ENCODE peak calls at places on chromosome 20, in six cellular contexts. One of them, this sample, is unnamed.

GRCh38 chr20:45997187-45997586 is 11.5 kb upstream of the MMP9 start:
- DNase-seq in D341Med: no peak
- DNase-seq in nephron progenitor cell: no peak
- DNase-seq in ecto neural progenitor cell: no peak
- DNase-seq in stimulated activated CD8-positive, alpha-beta memory T cell treated with anti-CD3 and anti-CD28 coated beads, Interleukin-7, amount 100 ng/mL, for 24 hours: no peak
- DNase-seq in GM04504: no peak
- DNase-seq in this sample: no peak

GRCh38 chr20:37344506-37345338 is 1.2 kb upstream of the SRC start:
- DNase-seq in D341Med: peak; percentile 40
- DNase-seq in nephron progenitor cell: no peak
- DNase-seq in ecto neural progenitor cell: no peak
- DNase-seq in stimulated activated CD8-positive, alpha-beta memory T cell treated with anti-CD3 and anti-CD28 coated beads, Interleukin-7, amount 100 ng/mL, for 24 hours: no peak
- DNase-seq in GM04504: no peak
- DNase-seq in this sample: no peak

GRCh38 chr20:56861590-56861989 is 232.5 kb downstream of the TFAP2C start:
- DNase-seq in D341Med: no peak
- DNase-seq in nephron progenitor cell: no peak
- DNase-seq in ecto neural progenitor cell: no peak
- DNase-seq in stimulated activated CD8-positive, alpha-beta memory T cell treated with anti-CD3 and anti-CD28 coated beads, Interleukin-7, amount 100 ng/mL, for 24 hours: no peak
- DNase-seq in GM04504: no peak
- DNase-seq in this sample: no peak

GRCh38 chr20:38290829-38291581 is 13.0 kb upstream of the BPI start:
- DNase-seq in D341Med: no peak
- DNase-seq in nephron progenitor cell: peak; percentile 39
- DNase-seq in ecto neural progenitor cell: peak; percentile 75
- DNase-seq in stimulated activated CD8-positive, alpha-beta memory T cell treated with anti-CD3 and anti-CD28 coated beads, Interleukin-7, amount 100 ng/mL, for 24 hours: no peak
- DNase-seq in GM04504: no peak
- DNase-seq in this sample: no peak

GRCh38 chr20:17304785-17305184 is 77.9 kb downstream of the PCSK2 start:
- DNase-seq in D341Med: no peak
- DNase-seq in nephron progenitor cell: no peak
- DNase-seq in ecto neural progenitor cell: no peak
- DNase-seq in stimulated activated CD8-positive, alpha-beta memory T cell treated with anti-CD3 and anti-CD28 coated beads, Interleukin-7, amount 100 ng/mL, for 24 hours: no peak
- DNase-seq in GM04504: no peak
- DNase-seq in this sample: no peak

GRCh38 chr20:5731753-5732366 is 18.3 kb upstream of the SHLD1 start:
- DNase-seq in D341Med: no peak
- DNase-seq in nephron progenitor cell: no peak
- DNase-seq in ecto neural progenitor cell: no peak
- DNase-seq in stimulated activated CD8-positive, alpha-beta memory T cell treated with anti-CD3 and anti-CD28 coated beads, Interleukin-7, amount 100 ng/mL, for 24 hours: no peak
- DNase-seq in GM04504: no peak
- DNase-seq in this sample: no peak

GRCh38 chr20:59032023-59032712 is at the start of gene ATP5F1E:
- DNase-seq in D341Med: peak; percentile 99
- DNase-seq in nephron progenitor cell: peak; percentile 97
- DNase-seq in ecto neural progenitor cell: peak; percentile 97
- DNase-seq in stimulated activated CD8-positive, alpha-beta memory T cell treated with anti-CD3 and anti-CD28 coated beads, Interleukin-7, amount 100 ng/mL, for 24 hours: peak; percentile 90
- DNase-seq in GM04504: peak; percentile 85
- DNase-seq in this sample: peak; percentile 96

GRCh38 chr20:24157213-24157612 is 168.6 kb upstream of the GGTLC1 start:
- DNase-seq in D341Med: no peak
- DNase-seq in nephron progenitor cell: no peak
- DNase-seq in ecto neural progenitor cell: no peak
- DNase-seq in stimulated activated CD8-positive, alpha-beta memory T cell treated with anti-CD3 and anti-CD28 coated beads, Interleukin-7, amount 100 ng/mL, for 24 hours: no peak
- DNase-seq in GM04504: no peak
- DNase-seq in this sample: no peak

GRCh38 chr20:56163806-56164205 is 84.7 kb upstream of the MC3R start:
- DNase-seq in D341Med: no peak
- DNase-seq in nephron progenitor cell: no peak
- DNase-seq in ecto neural progenitor cell: no peak
- DNase-seq in stimulated activated CD8-positive, alpha-beta memory T cell treated with anti-CD3 and anti-CD28 coated beads, Interleukin-7, amount 100 ng/mL, for 24 hours: no peak
- DNase-seq in GM04504: no peak
- DNase-seq in this sample: no peak

GRCh38 chr20:48451401-48451800 is 376.4 kb downstream of the PREX1 start:
- DNase-seq in D341Med: no peak
- DNase-seq in nephron progenitor cell: no peak
- DNase-seq in ecto neural progenitor cell: no peak
- DNase-seq in stimulated activated CD8-positive, alpha-beta memory T cell treated with anti-CD3 and anti-CD28 coated beads, Interleukin-7, amount 100 ng/mL, for 24 hours: no peak
- DNase-seq in GM04504: no peak
- DNase-seq in this sample: no peak

GRCh38 chr20:62030834-62031434 is 34.7 kb downstream of the TAF4 start:
- DNase-seq in D341Med: no peak
- DNase-seq in nephron progenitor cell: no peak
- DNase-seq in ecto neural progenitor cell: no peak
- DNase-seq in stimulated activated CD8-positive, alpha-beta memory T cell treated with anti-CD3 and anti-CD28 coated beads, Interleukin-7, amount 100 ng/mL, for 24 hours: no peak
- DNase-seq in GM04504: no peak
- DNase-seq in this sample: no peak

GRCh38 chr20:50064640-50065615 is 48.0 kb downstream of the UBE2V1 start:
- DNase-seq in D341Med: no peak
- DNase-seq in nephron progenitor cell: no peak
- DNase-seq in ecto neural progenitor cell: no peak
- DNase-seq in stimulated activated CD8-positive, alpha-beta memory T cell treated with anti-CD3 and anti-CD28 coated beads, Interleukin-7, amount 100 ng/mL, for 24 hours: no peak
- DNase-seq in GM04504: no peak
- DNase-seq in this sample: no peak

GRCh38 chr20:33647603-33648395 is 14.3 kb upstream of the C20orf144 start:
- DNase-seq in D341Med: no peak
- DNase-seq in nephron progenitor cell: no peak
- DNase-seq in ecto neural progenitor cell: no peak
- DNase-seq in stimulated activated CD8-positive, alpha-beta memory T cell treated with anti-CD3 and anti-CD28 coated beads, Interleukin-7, amount 100 ng/mL, for 24 hours: no peak
- DNase-seq in GM04504: no peak
- DNase-seq in this sample: no peak

GRCh38 chr20:33521461-33521860 is 31.6 kb downstream of the CBFA2T2 start:
- DNase-seq in D341Med: no peak
- DNase-seq in nephron progenitor cell: no peak
- DNase-seq in ecto neural progenitor cell: no peak
- DNase-seq in stimulated activated CD8-positive, alpha-beta memory T cell treated with anti-CD3 and anti-CD28 coated beads, Interleukin-7, amount 100 ng/mL, for 24 hours: no peak
- DNase-seq in GM04504: no peak
- DNase-seq in this sample: no peak

GRCh38 chr20:38202982-38203293 is 37.9 kb upstream of the TGM2 start:
- DNase-seq in D341Med: no peak
- DNase-seq in nephron progenitor cell: no peak
- DNase-seq in ecto neural progenitor cell: no peak
- DNase-seq in stimulated activated CD8-positive, alpha-beta memory T cell treated with anti-CD3 and anti-CD28 coated beads, Interleukin-7, amount 100 ng/mL, for 24 hours: no peak
- DNase-seq in GM04504: no peak
- DNase-seq in this sample: no peak

GRCh38 chr20:18388860-18389259 is 78.0 kb downstream of the DZANK1 start:
- DNase-seq in D341Med: no peak
- DNase-seq in nephron progenitor cell: no peak
- DNase-seq in ecto neural progenitor cell: no peak
- DNase-seq in stimulated activated CD8-positive, alpha-beta memory T cell treated with anti-CD3 and anti-CD28 coated beads, Interleukin-7, amount 100 ng/mL, for 24 hours: no peak
- DNase-seq in GM04504: no peak
- DNase-seq in this sample: no peak

GRCh38 chr20:51481311-51481997 is 61.1 kb downstream of the NFATC2 start:
- DNase-seq in D341Med: no peak
- DNase-seq in nephron progenitor cell: no peak
- DNase-seq in ecto neural progenitor cell: no peak
- DNase-seq in stimulated activated CD8-positive, alpha-beta memory T cell treated with anti-CD3 and anti-CD28 coated beads, Interleukin-7, amount 100 ng/mL, for 24 hours: no peak
- DNase-seq in GM04504: no peak
- DNase-seq in this sample: peak; percentile 46

GRCh38 chr20:25300496-25301170 is 52.7 kb downstream of the PYGB start:
- DNase-seq in D341Med: no peak
- DNase-seq in nephron progenitor cell: no peak
- DNase-seq in ecto neural progenitor cell: no peak
- DNase-seq in stimulated activated CD8-positive, alpha-beta memory T cell treated with anti-CD3 and anti-CD28 coated beads, Interleukin-7, amount 100 ng/mL, for 24 hours: no peak
- DNase-seq in GM04504: no peak
- DNase-seq in this sample: no peak

GRCh38 chr20:57795977-57796560 is 86.3 kb upstream of the PMEPA1 start:
- DNase-seq in D341Med: no peak
- DNase-seq in nephron progenitor cell: no peak
- DNase-seq in ecto neural progenitor cell: no peak
- DNase-seq in stimulated activated CD8-positive, alpha-beta memory T cell treated with anti-CD3 and anti-CD28 coated beads, Interleukin-7, amount 100 ng/mL, for 24 hours: no peak
- DNase-seq in GM04504: no peak
- DNase-seq in this sample: no peak

GRCh38 chr20:818001-818664 is 15.4 kb upstream of the FAM110A start:
- DNase-seq in D341Med: no peak
- DNase-seq in nephron progenitor cell: no peak
- DNase-seq in ecto neural progenitor cell: no peak
- DNase-seq in stimulated activated CD8-positive, alpha-beta memory T cell treated with anti-CD3 and anti-CD28 coated beads, Interleukin-7, amount 100 ng/mL, for 24 hours: no peak
- DNase-seq in GM04504: no peak
- DNase-seq in this sample: no peak

GRCh38 chr20:51596656-51597388 is 54.3 kb upstream of the NFATC2 start:
- DNase-seq in D341Med: no peak
- DNase-seq in nephron progenitor cell: no peak
- DNase-seq in ecto neural progenitor cell: no peak
- DNase-seq in stimulated activated CD8-positive, alpha-beta memory T cell treated with anti-CD3 and anti-CD28 coated beads, Interleukin-7, amount 100 ng/mL, for 24 hours: no peak
- DNase-seq in GM04504: no peak
- DNase-seq in this sample: no peak

GRCh38 chr20:61773081-61773631 is 292.5 kb downstream of the TAF4 start:
- DNase-seq in D341Med: no peak
- DNase-seq in nephron progenitor cell: peak; percentile 47
- DNase-seq in ecto neural progenitor cell: no peak
- DNase-seq in stimulated activated CD8-positive, alpha-beta memory T cell treated with anti-CD3 and anti-CD28 coated beads, Interleukin-7, amount 100 ng/mL, for 24 hours: no peak
- DNase-seq in GM04504: no peak
- DNase-seq in this sample: no peak

GRCh38 chr20:44720994-44721784 is 6.0 kb downstream of the CCN5 start:
- DNase-seq in D341Med: no peak
- DNase-seq in nephron progenitor cell: no peak
- DNase-seq in ecto neural progenitor cell: no peak
- DNase-seq in stimulated activated CD8-positive, alpha-beta memory T cell treated with anti-CD3 and anti-CD28 coated beads, Interleukin-7, amount 100 ng/mL, for 24 hours: no peak
- DNase-seq in GM04504: peak; percentile 77
- DNase-seq in this sample: no peak

GRCh38 chr20:12113468-12114371 is 196.0 kb downstream of the BTBD3 start:
- DNase-seq in D341Med: no peak
- DNase-seq in nephron progenitor cell: no peak
- DNase-seq in ecto neural progenitor cell: no peak
- DNase-seq in stimulated activated CD8-positive, alpha-beta memory T cell treated with anti-CD3 and anti-CD28 coated beads, Interleukin-7, amount 100 ng/mL, for 24 hours: no peak
- DNase-seq in GM04504: peak; percentile 51
- DNase-seq in this sample: no peak

GRCh38 chr20:40156600-40157307 is 532.3 kb downstream of the MAFB start:
- DNase-seq in D341Med: no peak
- DNase-seq in nephron progenitor cell: peak; percentile 9
- DNase-seq in ecto neural progenitor cell: no peak
- DNase-seq in stimulated activated CD8-positive, alpha-beta memory T cell treated with anti-CD3 and anti-CD28 coated beads, Interleukin-7, amount 100 ng/mL, for 24 hours: no peak
- DNase-seq in GM04504: no peak
- DNase-seq in this sample: no peak

GRCh38 chr20:19943021-19943659 is 74.0 kb upstream of the NAA20 start:
- DNase-seq in D341Med: no peak
- DNase-seq in nephron progenitor cell: no peak
- DNase-seq in ecto neural progenitor cell: no peak
- DNase-seq in stimulated activated CD8-positive, alpha-beta memory T cell treated with anti-CD3 and anti-CD28 coated beads, Interleukin-7, amount 100 ng/mL, for 24 hours: no peak
- DNase-seq in GM04504: no peak
- DNase-seq in this sample: no peak

GRCh38 chr20:58146761-58147160 is 81.7 kb downstream of the ANKRD60 start:
- DNase-seq in D341Med: no peak
- DNase-seq in nephron progenitor cell: no peak
- DNase-seq in ecto neural progenitor cell: no peak
- DNase-seq in stimulated activated CD8-positive, alpha-beta memory T cell treated with anti-CD3 and anti-CD28 coated beads, Interleukin-7, amount 100 ng/mL, for 24 hours: no peak
- DNase-seq in GM04504: no peak
- DNase-seq in this sample: no peak

GRCh38 chr20:46246527-46246926 is 61.8 kb downstream of the CDH22 start:
- DNase-seq in D341Med: no peak
- DNase-seq in nephron progenitor cell: peak; percentile 47
- DNase-seq in ecto neural progenitor cell: no peak
- DNase-seq in stimulated activated CD8-positive, alpha-beta memory T cell treated with anti-CD3 and anti-CD28 coated beads, Interleukin-7, amount 100 ng/mL, for 24 hours: no peak
- DNase-seq in GM04504: no peak
- DNase-seq in this sample: no peak

GRCh38 chr20:50399003-50399916 is 110.9 kb upstream of the PTPN1 start:
- DNase-seq in D341Med: no peak
- DNase-seq in nephron progenitor cell: peak; percentile 23
- DNase-seq in ecto neural progenitor cell: no peak
- DNase-seq in stimulated activated CD8-positive, alpha-beta memory T cell treated with anti-CD3 and anti-CD28 coated beads, Interleukin-7, amount 100 ng/mL, for 24 hours: no peak
- DNase-seq in GM04504: no peak
- DNase-seq in this sample: no peak

GRCh38 chr20:54063580-54063979 is 6.8 kb downstream of the BCAS1 start:
- DNase-seq in D341Med: no peak
- DNase-seq in nephron progenitor cell: no peak
- DNase-seq in ecto neural progenitor cell: no peak
- DNase-seq in stimulated activated CD8-positive, alpha-beta memory T cell treated with anti-CD3 and anti-CD28 coated beads, Interleukin-7, amount 100 ng/mL, for 24 hours: no peak
- DNase-seq in GM04504: no peak
- DNase-seq in this sample: no peak

GRCh38 chr20:47352332-47353223 is 3.9 kb downstream of the ZMYND8 start:
- DNase-seq in D341Med: no peak
- DNase-seq in nephron progenitor cell: no peak
- DNase-seq in ecto neural progenitor cell: no peak
- DNase-seq in stimulated activated CD8-positive, alpha-beta memory T cell treated with anti-CD3 and anti-CD28 coated beads, Interleukin-7, amount 100 ng/mL, for 24 hours: no peak
- DNase-seq in GM04504: no peak
- DNase-seq in this sample: no peak

GRCh38 chr20:64115171-64115911 is 8.0 kb upstream of the NPBWR2 start:
- DNase-seq in D341Med: no peak
- DNase-seq in nephron progenitor cell: no peak
- DNase-seq in ecto neural progenitor cell: no peak
- DNase-seq in stimulated activated CD8-positive, alpha-beta memory T cell treated with anti-CD3 and anti-CD28 coated beads, Interleukin-7, amount 100 ng/mL, for 24 hours: no peak
- DNase-seq in GM04504: no peak
- DNase-seq in this sample: no peak

GRCh38 chr20:58003525-58003924 is 224.9 kb downstream of the ANKRD60 start:
- DNase-seq in D341Med: no peak
- DNase-seq in nephron progenitor cell: no peak
- DNase-seq in ecto neural progenitor cell: no peak
- DNase-seq in stimulated activated CD8-positive, alpha-beta memory T cell treated with anti-CD3 and anti-CD28 coated beads, Interleukin-7, amount 100 ng/mL, for 24 hours: no peak
- DNase-seq in GM04504: no peak
- DNase-seq in this sample: no peak

GRCh38 chr20:38970302-38970701 is 8.2 kb downstream of the DHX35 start:
- DNase-seq in D341Med: no peak
- DNase-seq in nephron progenitor cell: no peak
- DNase-seq in ecto neural progenitor cell: no peak
- DNase-seq in stimulated activated CD8-positive, alpha-beta memory T cell treated with anti-CD3 and anti-CD28 coated beads, Interleukin-7, amount 100 ng/mL, for 24 hours: no peak
- DNase-seq in GM04504: peak; percentile 82
- DNase-seq in this sample: no peak

GRCh38 chr20:50624351-50625016 is 66.9 kb downstream of the RIPOR3 start:
- DNase-seq in D341Med: peak; percentile 25
- DNase-seq in nephron progenitor cell: no peak
- DNase-seq in ecto neural progenitor cell: no peak
- DNase-seq in stimulated activated CD8-positive, alpha-beta memory T cell treated with anti-CD3 and anti-CD28 coated beads, Interleukin-7, amount 100 ng/mL, for 24 hours: no peak
- DNase-seq in GM04504: no peak
- DNase-seq in this sample: no peak

GRCh38 chr20:58245931-58246330 is 17.5 kb upstream of the ANKRD60 start:
- DNase-seq in D341Med: no peak
- DNase-seq in nephron progenitor cell: no peak
- DNase-seq in ecto neural progenitor cell: no peak
- DNase-seq in stimulated activated CD8-positive, alpha-beta memory T cell treated with anti-CD3 and anti-CD28 coated beads, Interleukin-7, amount 100 ng/mL, for 24 hours: no peak
- DNase-seq in GM04504: no peak
- DNase-seq in this sample: no peak

This sample was measured in stimulated activated naive CD4-positive, alpha-beta T cell treated with Interleukin-2 at 50 U/mL for 16 hours.